ENCODE peak calls at places on chromosomes 3 and 15, in nine cellular contexts. A is tibial nerve, B is IMR-90, P is heart left ventricle, X is testis, Q is transverse colon, D is sigmoid colon, I is A549, M is uterus. T is an unnamed sample.
A peak's percentile ranks its signal among the peaks of the same experiment; 100 is the strongest.

GRCh38 chr15:62976301-62976842 is 66.2 kb upstream of the TPM1 start:
- DNase-seq in A (no peak), B (peak; percentile 64), P (no peak), X (no peak), Q (no peak), D (no peak), I (peak; percentile 40), M (no peak), T (no peak)

GRCh38 chr15:94021621-94022320 is 209.6 kb upstream of the MCTP2 start:
- DNase-seq in A (no peak), B (no peak), P (no peak), X (no peak), Q (no peak), D (peak; percentile 81), I (no peak), M (peak; percentile 56), T (no peak)

GRCh38 chr3:171168086-171168485 is 141.6 kb upstream of the SLC2A2 start:
- DNase-seq in A (no peak), B (peak; percentile 22), P (no peak), X (no peak), Q (no peak), D (no peak), I (peak; percentile 67), M (no peak), T (no peak)

GRCh38 chr3:168581718-168582332 is 486.1 kb upstream of the GOLIM4 start:
- DNase-seq in A (no peak), B (no peak), P (no peak), X (no peak), Q (no peak), D (no peak), I (no peak), M (no peak), T (no peak)

GRCh38 chr3:16516695-16517481 is 3.4 kb upstream of the RFTN1 start:
- DNase-seq in A (peak; percentile 20), B (peak; percentile 74), P (peak; percentile 40), X (peak; percentile 48), Q (no peak), D (no peak), I (peak; percentile 38), M (peak; percentile 70), T (no peak)

GRCh38 chr3:161148832-161149475 is 43.8 kb upstream of the B3GALNT1 start:
- DNase-seq in A (no peak), B (no peak), P (no peak), X (no peak), Q (no peak), D (no peak), I (no peak), M (no peak), T (no peak)

GRCh38 chr3:111539351-111540331 is 2.4 kb upstream of the CD96 start:
- DNase-seq in A (no peak), B (peak; percentile 41), P (peak; percentile 32), X (peak; percentile 76), Q (peak; percentile 63), D (no peak), I (peak; percentile 63), M (no peak), T (no peak)

GRCh38 chr15:93270937-93271472 is 182.0 kb upstream of the RGMA start:
- DNase-seq in A (no peak), B (no peak), P (no peak), X (no peak), Q (no peak), D (no peak), I (no peak), M (no peak), T (no peak)

GRCh38 chr15:26901036-26901435 is 34.2 kb downstream of the GABRA5 start:
- DNase-seq in A (no peak), B (peak; percentile 10), P (no peak), X (no peak), Q (no peak), D (no peak), I (no peak), M (no peak), T (no peak)

GRCh38 chr15:76682259-76682658 is 222.9 kb downstream of the SCAPER start:
- DNase-seq in A (no peak), B (no peak), P (no peak), X (no peak), Q (no peak), D (no peak), I (no peak), M (no peak), T (no peak)

GRCh38 chr15:30953731-30954378 is 37.6 kb downstream of the MTMR10 start:
- DNase-seq in A (no peak), B (peak; percentile 96), P (peak; percentile 41), X (no peak), Q (no peak), D (no peak), I (peak; percentile 96), M (no peak), T (no peak)

GRCh38 chr15:33442449-33442848 is 131.7 kb downstream of the RYR3 start:
- DNase-seq in A (no peak), B (no peak), P (no peak), X (no peak), Q (no peak), D (no peak), I (no peak), M (no peak), T (no peak)

GRCh38 chr3:170866499-170866898 is 3.5 kb downstream of the RPL22L1 start:
- DNase-seq in A (no peak), B (no peak), P (no peak), X (no peak), Q (no peak), D (no peak), I (no peak), M (no peak), T (no peak)

GRCh38 chr3:41598804-41599481 is 363.0 kb downstream of the ULK4 start:
- DNase-seq in A (no peak), B (peak; percentile 17), P (no peak), X (no peak), Q (no peak), D (peak; percentile 73), I (no peak), M (peak; percentile 46), T (no peak)

GRCh38 chr3:114624676-114625181 is 330.9 kb downstream of the TIGIT start:
- DNase-seq in A (peak; percentile 95), B (peak; percentile 99), P (peak; percentile 96), X (peak; percentile 94), Q (peak; percentile 74), D (peak; percentile 98), I (peak; percentile 92), M (peak; percentile 96), T (peak; percentile 96)

GRCh38 chr15:60840703-60841411 is 361.9 kb upstream of the ICE2 start:
- DNase-seq in A (no peak), B (no peak), P (no peak), X (no peak), Q (no peak), D (no peak), I (no peak), M (no peak), T (no peak)

GRCh38 chr15:47384316-47384715 is 333.0 kb upstream of the SEMA6D start:
- DNase-seq in A (peak; percentile 12), B (peak; percentile 96), P (peak; percentile 41), X (no peak), Q (no peak), D (no peak), I (peak; percentile 0), M (no peak), T (no peak)

GRCh38 chr3:66076861-66077495 is 38.3 kb upstream of the MAGI1 start:
- DNase-seq in A (peak; percentile 54), B (peak; percentile 47), P (no peak), X (peak; percentile 17), Q (no peak), D (no peak), I (no peak), M (no peak), T (no peak)

GRCh38 chr15:43872416-43873020 is 45.7 kb downstream of the WDR76 start:
- DNase-seq in A (peak; percentile 58), B (peak; percentile 83), P (no peak), X (peak; percentile 83), Q (peak; percentile 11), D (no peak), I (peak; percentile 69), M (peak; percentile 24), T (no peak)

GRCh38 chr3:48960841-48961413 is 29.1 kb upstream of the P4HTM start:
- DNase-seq in A (no peak), B (no peak), P (no peak), X (no peak), Q (no peak), D (no peak), I (no peak), M (no peak), T (no peak)

GRCh38 chr15:70093481-70094309 is 4.0 kb downstream of the TLE3 start:
- DNase-seq in A (no peak), B (no peak), P (no peak), X (no peak), Q (peak; percentile 68), D (no peak), I (no peak), M (no peak), T (no peak)
- H3K4me3 ChIP-seq in A (no peak overlapping the region), B (no peak overlapping the region), P (no peak overlapping the region), X (no peak overlapping the region), Q (peak overlapping the region; percentile 6), D (no peak overlapping the region), I (no peak overlapping the region), M (no peak overlapping the region), T (no peak overlapping the region)

DNA sequence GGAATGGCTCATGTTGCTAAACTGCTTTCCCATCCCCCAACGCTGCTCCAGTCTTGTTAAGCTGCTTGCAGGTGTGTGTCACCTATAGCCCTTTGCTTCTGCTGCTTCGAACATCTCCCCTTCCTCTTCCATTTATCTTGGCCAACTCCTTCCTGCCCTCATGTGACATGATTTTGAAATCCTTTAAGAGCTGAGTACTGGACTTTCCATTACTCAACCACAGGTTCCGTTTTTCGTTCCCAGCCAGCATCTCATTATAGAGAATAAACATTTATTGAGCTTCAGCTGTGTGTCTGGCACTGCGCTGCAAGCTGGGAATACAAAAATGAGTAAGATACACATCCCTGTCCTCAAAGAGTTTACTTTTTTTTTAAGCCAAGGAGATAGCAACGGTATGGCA is 1.7 kb downstream of the ATG7 start:
- DNase-seq in A (peak; percentile 48), B (no peak), P (peak; percentile 41), X (peak; percentile 15), Q (no peak), D (no peak), I (no peak), M (no peak), T (peak; percentile 33)
- TF ChIP-seq POLR2A in A (peak; percentile 21), B (no peak), P (no peak), X (no peak), Q (no peak), D (no peak), I (no peak), M (no peak), T (no peak)

DNA sequence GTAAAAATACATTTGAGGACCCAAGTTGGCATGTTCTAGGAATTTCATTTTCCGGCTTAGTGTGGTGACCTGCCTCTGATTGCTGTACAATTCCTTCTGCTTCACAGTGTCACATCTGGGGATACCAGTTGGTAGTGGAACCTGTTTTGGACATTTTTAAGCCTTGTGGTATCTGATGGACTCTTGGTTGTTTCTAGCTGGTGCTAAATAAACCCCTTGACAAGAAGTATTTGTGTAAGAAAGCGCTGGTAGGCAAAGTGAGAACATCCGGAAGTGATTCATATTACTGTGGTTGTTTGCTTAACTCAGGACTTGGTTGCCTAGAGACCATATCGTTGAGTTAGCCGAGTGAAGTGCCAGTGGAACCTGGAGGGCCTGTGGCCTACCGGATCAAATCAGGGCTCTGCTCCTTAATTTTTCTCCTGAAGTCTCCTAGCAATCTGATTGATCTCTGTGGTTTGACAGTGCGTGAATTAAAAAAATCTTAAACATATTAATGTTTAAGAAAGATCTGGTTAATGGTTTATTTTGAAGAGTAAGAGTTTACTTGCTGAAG is 12.8 kb downstream of the IQGAP1 start:
- DNase-seq in A (peak; percentile 61), B (peak; percentile 96), P (peak; percentile 77), X (peak; percentile 58), Q (peak; percentile 69), D (peak; percentile 87), I (peak; percentile 94), M (peak; percentile 83), T (peak; percentile 84)
- H3K4me3 ChIP-seq in A (peak overlapping the region; percentile 2), B (no peak overlapping the region), P (peak overlapping the region; percentile 5), X (no peak overlapping the region), Q (no peak overlapping the region), D (no peak overlapping the region), I (peak overlapping the region; percentile 25), M (no peak overlapping the region), T (no peak overlapping the region)

GRCh38 chr15:90892023-90892422 is 7.7 kb downstream of the FES start:
- DNase-seq in A (no peak), B (no peak), P (no peak), X (no peak), Q (no peak), D (no peak), I (no peak), M (no peak), T (no peak)
- TF ChIP-seq POLR2A in A (no peak), B (no peak), P (no peak), X (no peak), Q (no peak), D (no peak), I (no peak), M (no peak), T (no peak)